ENCODE peak calls at places on chromosomes 7 and 10, in four cellular contexts. T is heart left ventricle, C is BJ, B is upper lobe of left lung. W is an unnamed sample. For H3K36me3, the result is how much of the 10 kb centered on the place peaks cover.

GRCh38 chr7:51135576-51135975 is 181.0 kb downstream of the COBL start:
- DNase-seq in C (no peak), B (no peak), T (no peak), W (no peak)

GRCh38 chr10:11336703-11337102 is 274.7 kb downstream of the USP6NL start:
- DNase-seq in T (no peak), C (no peak), B (no peak), W (peak)

GRCh38 chr7:157547611-157548010 is 210.8 kb downstream of the DNAJB6 start:
- DNase-seq in T (no peak), C (no peak), B (no peak), W (no peak)

GRCh38 chr10:103659674-103660363 is 166.3 kb downstream of the NEURL1 start:
- DNase-seq in B (peak), C (peak), T (peak), W (peak)

GRCh38 chr10:51097546-51097945 is 23.3 kb downstream of the PRKG1 start:
- DNase-seq in T (no peak), B (no peak), C (no peak), W (no peak)

GRCh38 chr7:15651693-15652092 is 34.8 kb downstream of the MEOX2 start:
- DNase-seq in B (no peak), T (no peak), C (no peak), W (no peak)

GRCh38 chr10:62708569-62708968 is 96.0 kb upstream of the ADO start:
- DNase-seq in T (no peak), B (no peak), C (no peak), W (no peak)

GRCh38 chr10:78443900-78444571 is 410.4 kb downstream of the RPS24 start:
- DNase-seq in T (no peak), B (no peak), C (no peak), W (no peak)

GRCh38 chr7:30772984-30773383 is 1.8 kb downstream of the MINDY4 start:
- DNase-seq in T (no peak), C (no peak), B (no peak), W (no peak)

GRCh38 chr10:60042959-60043358 is 136.6 kb upstream of the CCDC6 start:
- DNase-seq in B (no peak), C (no peak), T (no peak), W (no peak)

GRCh38 chr10:128180843-128181242 is 54.6 kb upstream of the MKI67 start:
- DNase-seq in C (no peak), B (no peak), T (no peak), W (no peak)

GRCh38 chr7:152733286-152733934 is 26.1 kb upstream of the ACTR3B start:
- DNase-seq in C (no peak), T (no peak), B (no peak), W (no peak)

GRCh38 chr10:71349401-71349800 is 30.3 kb downstream of the SLC29A3 start:
- DNase-seq in C (no peak), B (no peak), T (no peak), W (no peak)

GRCh38 chr10:69728335-69728861 is 73.3 kb upstream of the COL13A1 start:
- DNase-seq in C (no peak), T (peak), B (no peak), W (peak)

GRCh38 chr7:44173911-44174693 is 15.1 kb downstream of the GCK start:
- DNase-seq in B (no peak), C (no peak), T (no peak), W (no peak)

GRCh38 chr10:70540089-70540788 is 61.7 kb downstream of the PALD1 start:
- DNase-seq in T (peak), C (no peak), B (no peak), W (peak)

GRCh38 chr10:93819520-93819919 is 61.8 kb downstream of the LGI1 start:
- DNase-seq in C (no peak), B (no peak), T (no peak), W (no peak)

GRCh38 chr7:32616625-32617024 is 121.3 kb downstream of the AVL9 start:
- DNase-seq in B (no peak), T (peak), C (peak), W (no peak)

GRCh38 chr7:46072722-46073121 is 151.7 kb upstream of the IGFBP3 start:
- DNase-seq in B (no peak), C (no peak), T (no peak), W (no peak)

DNA sequence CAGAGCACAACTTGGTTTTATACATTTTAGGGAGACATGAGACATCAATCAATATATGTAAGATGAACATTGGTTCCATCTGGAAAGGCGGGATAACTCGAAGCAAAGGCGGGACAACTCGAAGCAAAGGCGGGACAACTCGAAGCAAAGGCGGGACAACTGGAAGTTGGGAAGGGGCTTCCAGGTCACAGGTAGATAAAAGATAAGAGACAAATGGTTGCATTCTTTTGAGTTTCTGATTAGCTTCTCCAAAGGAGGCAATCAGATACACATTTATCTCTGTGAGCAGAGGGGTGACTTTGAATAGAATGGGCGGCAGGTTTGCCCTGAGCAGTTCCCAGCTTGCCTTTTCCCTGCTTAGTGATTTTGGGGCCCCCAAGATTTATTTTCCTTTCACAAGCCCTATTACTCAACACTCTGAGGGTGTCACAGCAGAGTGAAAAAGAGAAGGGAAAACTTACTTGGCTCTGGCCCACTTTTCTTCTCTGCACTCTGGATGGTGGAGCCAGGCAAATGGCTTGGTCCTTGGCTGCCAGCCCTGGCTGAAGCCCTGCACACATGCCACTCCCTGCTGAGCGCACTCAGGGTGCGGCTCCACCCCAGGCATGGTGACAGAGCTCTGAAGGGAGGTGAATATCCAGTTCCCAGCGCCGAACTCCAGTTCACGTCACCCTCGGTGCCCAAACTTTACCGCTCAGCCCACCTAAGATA is 46.7 kb downstream of the PARD3 start:
- DNase-seq in C (no peak), B (peak), T (peak), W (no peak)
- H3K36me3 ChIP-seq in C (under half), B (under half), T (under half), W (under half)

GRCh38 chr10:79982861-79983260 is 34.0 kb upstream of the SFTPD start:
- DNase-seq in T (no peak), B (no peak), C (no peak), W (peak)

GRCh38 chr10:79984851-79985250 is 35.9 kb upstream of the SFTPD start:
- DNase-seq in T (no peak), B (peak), C (no peak), W (no peak)

GRCh38 chr10:79982486-79982800 is 33.5 kb upstream of the SFTPD start:
- DNase-seq in T (no peak), B (no peak), C (no peak), W (no peak)

GRCh38 chr10:79981673-79982485 is 33.0 kb upstream of the SFTPD start:
- DNase-seq in T (peak), C (no peak), B (peak), W (peak)

DNA sequence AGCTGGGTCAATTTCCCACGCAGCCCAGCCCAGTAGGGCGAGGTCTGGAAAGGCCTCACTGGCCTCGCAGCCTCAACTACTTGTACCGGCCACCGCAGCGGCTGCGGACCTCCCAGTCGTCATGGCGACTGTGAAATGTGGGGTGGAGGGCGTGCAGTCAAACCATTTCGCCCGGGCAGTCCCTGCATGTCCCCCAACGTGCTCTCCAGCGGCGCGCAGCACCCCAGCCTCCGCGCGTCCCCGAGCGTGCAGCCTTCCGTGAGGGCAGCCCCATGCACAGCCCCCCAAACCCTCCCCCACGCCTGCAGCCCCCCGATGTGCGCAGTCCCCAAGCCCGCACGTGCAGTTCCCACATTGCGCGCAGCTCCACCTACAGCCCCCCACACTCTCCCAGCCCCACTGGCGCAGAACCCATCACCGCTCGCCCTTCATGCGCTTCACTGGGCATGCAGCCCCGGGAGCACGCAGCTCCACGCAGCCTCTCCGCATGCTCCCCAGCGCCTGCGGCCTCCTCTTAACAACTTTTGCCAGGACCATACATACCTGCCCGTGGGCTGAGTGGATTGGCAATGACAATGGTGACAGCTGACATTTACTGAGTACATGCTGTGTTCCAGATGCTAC is 34.5 kb upstream of the SFTPD start:
- DNase-seq in B (no peak), C (no peak), T (peak), W (peak)
- H3K4me3 ChIP-seq in B (no peak), C (no peak), T (no peak), W (no peak)

DNA sequence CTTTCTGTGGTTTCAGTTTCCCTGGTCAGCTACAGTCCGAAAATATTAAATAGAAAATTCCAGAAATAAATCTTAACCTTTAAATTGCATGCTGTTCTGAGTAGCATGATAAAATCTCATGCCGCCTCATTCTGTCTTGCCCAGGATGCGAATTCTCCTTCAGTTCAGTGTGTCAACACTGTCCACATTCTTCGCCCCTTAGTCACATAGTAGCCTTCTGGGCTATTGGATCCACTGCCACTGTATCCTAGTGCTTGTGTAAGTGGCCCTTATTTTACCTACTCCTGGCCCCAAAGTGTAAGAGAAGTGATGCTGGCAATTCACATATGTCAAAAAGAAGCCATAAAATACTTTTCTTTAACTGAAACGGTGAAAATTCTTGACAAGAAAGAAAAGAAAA is 129.6 kb downstream of the ZWINT start:
- DNase-seq in B (no peak), C (no peak), T (no peak), W (no peak)
- H3K36me3 ChIP-seq in B (under half), C (under half), T (under half), W (under half)

GRCh38 chr7:3043544-3044395 is at the start of gene CARD11:
- DNase-seq in B (no peak), T (no peak), C (no peak), W (peak)
- H3K4me3 ChIP-seq in B (no peak), T (no peak), C (no peak), W (peak)

GRCh38 chr7:93231799-93232672 is at the start of gene VPS50:
- DNase-seq in T (peak), C (peak), B (peak), W (peak)

GRCh38 chr7:93226310-93226709 is at the start of gene HEPACAM2:
- DNase-seq in B (no peak), T (no peak), C (no peak), W (no peak)

GRCh38 chr7:93231264-93231663 is 902 bp upstream of the VPS50 start:
- DNase-seq in C (no peak), T (no peak), B (no peak), W (no peak)

GRCh38 chr7:93232673-93233018 is 480 bp downstream of the VPS50 start:
- DNase-seq in C (no peak), T (no peak), B (no peak), W (peak)

GRCh38 chr7:93228302-93228701 is 2.0 kb upstream of the HEPACAM2 start:
- DNase-seq in T (no peak), C (no peak), B (no peak), W (peak)
- H3K36me3 ChIP-seq in T (under half), C (under half), B (under half), W (under half)

GRCh38 chr7:143281529-143281928 is 3.2 kb upstream of the TMEM139 start:
- DNase-seq in B (no peak), T (no peak), C (no peak), W (no peak)

GRCh38 chr7:143282124-143282523 is 2.6 kb upstream of the TMEM139 start:
- DNase-seq in C (no peak), B (no peak), T (no peak), W (no peak)

GRCh38 chr7:143283344-143283743 is 1.4 kb upstream of the TMEM139 start:
- DNase-seq in C (no peak), T (no peak), B (no peak), W (peak)

GRCh38 chr7:143279186-143280098 is 5.3 kb upstream of the TMEM139 start:
- DNase-seq in C (peak), B (no peak), T (no peak), W (no peak)

DNA sequence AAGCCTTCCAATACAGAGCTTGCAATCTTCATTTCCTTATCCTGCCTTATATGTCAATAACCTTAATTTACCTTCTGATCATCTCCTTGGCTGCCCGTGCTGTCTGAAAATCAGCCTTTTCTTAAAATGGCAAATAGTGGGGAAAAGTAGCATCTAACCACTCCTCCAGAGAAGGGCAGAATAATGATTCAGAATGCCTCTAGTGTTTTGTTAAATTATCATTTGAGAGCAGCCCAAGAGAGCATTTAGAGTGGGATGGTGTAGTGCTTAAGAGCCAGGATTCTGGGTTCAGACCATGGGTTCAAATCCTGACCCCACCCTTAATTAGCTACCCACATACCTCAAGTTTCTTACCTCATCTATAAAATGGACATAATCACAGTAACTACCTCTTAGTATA is 4.6 kb upstream of the TMEM139 start:
- DNase-seq in T (no peak), C (no peak), B (no peak), W (no peak)
- H3K4me3 ChIP-seq in T (no peak), C (no peak), B (no peak), W (no peak)

GRCh38 chr7:149615690-149616270 is 118.2 kb upstream of the ZNF746 start:
- DNase-seq in B (no peak), T (peak), C (no peak), W (peak)
- H3K36me3 ChIP-seq in B (half or more), T (half or more), C (under half), W (under half)

GRCh38 chr7:3042301-3042700 is 1.4 kb downstream of the CARD11 start:
- DNase-seq in B (no peak), T (no peak), C (no peak), W (no peak)

GRCh38 chr7:3037259-3037658 is 6.4 kb downstream of the CARD11 start:
- DNase-seq in T (no peak), B (no peak), C (no peak), W (no peak)

GRCh38 chr7:3034591-3035150 is 9.0 kb downstream of the CARD11 start:
- DNase-seq in T (no peak), C (no peak), B (no peak), W (no peak)

GRCh38 chr7:3042861-3043489 is 692 bp downstream of the CARD11 start:
- DNase-seq in T (no peak), B (peak), C (no peak), W (peak)

DNA sequence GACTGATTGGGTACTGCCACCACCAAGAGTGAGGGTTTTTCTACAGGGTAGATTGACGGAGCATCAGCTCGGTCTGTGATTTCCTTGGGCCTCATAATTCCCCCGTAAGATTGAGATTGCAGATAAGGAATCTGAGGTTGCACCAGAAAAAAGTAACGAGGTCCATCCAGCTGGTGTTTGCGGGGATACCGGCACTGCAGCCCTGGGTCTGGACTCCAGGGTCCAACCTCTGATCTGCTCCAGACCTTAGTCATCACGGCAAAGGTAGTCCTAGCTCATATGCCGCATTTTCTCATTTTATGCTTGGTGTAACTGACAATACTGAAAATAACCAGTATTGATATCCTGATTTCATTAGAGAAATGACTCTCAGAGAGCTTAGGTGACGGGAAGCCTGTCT is 3.9 kb downstream of the CARD11 start:
- DNase-seq in C (no peak), B (no peak), T (no peak), W (no peak)
- H3K4me3 ChIP-seq in C (no peak), B (no peak), T (no peak), W (no peak)

GRCh38 chr7:6027806-6028365 is 3.3 kb upstream of the ANKRD61 start:
- DNase-seq in B (peak), C (no peak), T (no peak), W (no peak)

GRCh38 chr7:6026011-6026819 is 5.0 kb upstream of the ANKRD61 start:
- DNase-seq in C (no peak), B (peak), T (peak), W (peak)

GRCh38 chr7:6026917-6027316 is 4.3 kb upstream of the ANKRD61 start:
- DNase-seq in T (no peak), B (no peak), C (no peak), W (no peak)

GRCh38 chr7:6023974-6024435 is 7.2 kb upstream of the ANKRD61 start:
- DNase-seq in B (no peak), C (no peak), T (no peak), W (no peak)

GRCh38 chr7:6022671-6023070 is 8.5 kb upstream of the ANKRD61 start:
- DNase-seq in B (no peak), C (no peak), T (no peak), W (no peak)
- H3K36me3 ChIP-seq in B (half or more), C (under half), T (half or more), W (under half)